ENCODE peak calls at places on chromosomes 4 and X, in eight cellular contexts. H, S, Y, L, Z, A, D and B are unnamed samples.

GRCh38 chr4:128793859-128794667 is 15.4 kb upstream of the JADE1 start:
- DNase-seq in H (peak; percentile 71), Y (peak; percentile 23), D (no peak), Z (no peak), S (no peak), L (no peak), A (no peak), B (peak; percentile 65)

GRCh38 chr4:102824398-102824797 is 3.0 kb downstream of the UBE2D3 start:
- DNase-seq in H (peak; percentile 11), L (no peak), Z (no peak), D (no peak), A (no peak), Y (no peak), S (no peak), B (no peak)

GRCh38 chr4:17884063-17884462 is 73.3 kb downstream of the NCAPG start:
- DNase-seq in Y (no peak), S (no peak), L (no peak), Z (no peak), A (no peak), D (no peak), H (peak; percentile 31), B (no peak)

GRCh38 chrX:155747520-155747919 is 133.6 kb upstream of the VAMP7 start:
- DNase-seq in L (no peak), Z (no peak), A (no peak), H (no peak), D (no peak), S (peak; percentile 44), Y (peak; percentile 45), B (peak; percentile 72)

GRCh38 chrX:105533951-105534350 is 288.4 kb upstream of the NRK start:
- DNase-seq in A (no peak), D (no peak), Y (peak; percentile 34), Z (no peak), S (no peak), L (no peak), H (peak; percentile 29), B (peak; percentile 33)

GRCh38 chr4:154084864-154085263 is 296.0 kb upstream of the SFRP2 start:
- DNase-seq in Y (peak; percentile 16), S (no peak), Z (no peak), D (no peak), L (no peak), A (no peak), H (no peak), B (peak; percentile 63)

GRCh38 chr4:16791460-16791859 is 107.0 kb downstream of the LDB2 start:
- DNase-seq in Z (no peak), A (no peak), D (no peak), H (no peak), S (no peak), Y (no peak), L (no peak), B (no peak)

GRCh38 chr4:150156543-150156942 is 78.3 kb downstream of the DCLK2 start:
- DNase-seq in A (no peak), H (no peak), Y (no peak), Z (no peak), S (no peak), L (no peak), D (no peak), B (no peak)

GRCh38 chr4:30956891-30957290 is 236.7 kb downstream of the PCDH7 start:
- DNase-seq in Y (no peak), D (no peak), L (no peak), H (no peak), S (no peak), Z (no peak), A (no peak), B (no peak)

GRCh38 chrX:79161655-79162054 is 17.2 kb downstream of the GPR174 start:
- DNase-seq in A (no peak), H (no peak), L (no peak), Z (no peak), D (no peak), S (no peak), Y (no peak), B (no peak)

GRCh38 chr4:158809611-158810486 is 41.0 kb downstream of the FNIP2 start:
- DNase-seq in L (no peak), D (peak; percentile 36), S (no peak), Y (peak; percentile 43), A (no peak), H (peak; percentile 58), Z (no peak), B (no peak)

GRCh38 chr4:20624783-20625364 is 75.4 kb upstream of the PACRGL start:
- DNase-seq in S (no peak), L (no peak), A (no peak), H (no peak), Z (no peak), Y (peak; percentile 83), D (no peak), B (peak; percentile 27)

GRCh38 chrX:16516473-16516872 is 133.5 kb upstream of the S100G start:
- DNase-seq in L (no peak), H (no peak), A (no peak), S (no peak), Y (no peak), Z (no peak), D (no peak), B (no peak)

GRCh38 chr4:40811886-40812857 is 62.4 kb downstream of the NSUN7 start:
- DNase-seq in L (no peak), Z (no peak), S (no peak), Y (peak; percentile 13), H (peak; percentile 32), D (no peak), A (no peak), B (peak; percentile 5)

DNA sequence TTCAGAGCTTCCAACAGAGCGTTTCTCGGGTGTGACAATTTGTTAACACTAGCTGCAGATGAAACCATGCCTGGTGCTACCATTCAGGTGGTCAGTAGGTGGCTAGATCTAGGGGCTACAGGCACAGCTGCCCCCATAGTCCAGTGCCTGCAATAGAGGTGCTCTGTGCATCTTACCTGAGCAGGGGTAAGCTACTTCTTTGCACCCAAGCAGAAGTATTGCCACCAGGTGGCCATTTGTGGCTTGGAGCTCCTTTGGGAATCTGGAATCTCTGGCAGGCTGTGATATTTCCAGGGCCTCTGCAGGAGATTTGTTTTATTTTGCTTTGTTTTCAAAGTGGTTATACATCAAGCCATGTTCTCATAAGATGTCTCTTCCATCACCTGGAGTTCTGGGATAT is 170.7 kb upstream of the PUDP start:
- DNase-seq in Z (no peak), L (no peak), D (no peak), S (no peak), H (no peak), A (no peak), Y (peak; percentile 2), B (peak; percentile 23)
- TF ChIP-seq CTCF in Z (peak; percentile 8), L (no peak), D (no peak), S (no peak), H (no peak), A (no peak), Y (peak; percentile 10), B (no peak)

GRCh38 chr4:37976991-37977470 is 16.8 kb downstream of the PTTG2 start:
- DNase-seq in S (peak; percentile 92), L (peak; percentile 91), A (peak; percentile 96), D (peak; percentile 84), H (peak; percentile 71), Y (peak; percentile 54), Z (no peak), B (peak; percentile 62)
- TF ChIP-seq CTCF in S (peak; percentile 8), L (no peak), A (no peak), D (no peak), H (no peak), Y (no peak), Z (no peak), B (no peak)

GRCh38 chr4:25936696-25937095 is 22.7 kb downstream of the SMIM20 start:
- DNase-seq in H (no peak), L (no peak), A (no peak), Y (no peak), Z (no peak), D (peak; percentile 34), S (no peak), B (no peak)

GRCh38 chr4:25937801-25938200 is 23.8 kb downstream of the SMIM20 start:
- DNase-seq in D (no peak), Z (no peak), H (peak; percentile 67), Y (no peak), S (no peak), A (no peak), L (no peak), B (no peak)

GRCh38 chr4:25938251-25939186 is 24.5 kb downstream of the SMIM20 start:
- DNase-seq in S (no peak), Y (peak; percentile 65), D (no peak), L (no peak), H (peak; percentile 87), A (no peak), Z (no peak), B (peak; percentile 35)

GRCh38 chr4:25941441-25941840 is 27.4 kb downstream of the SMIM20 start:
- DNase-seq in S (no peak), H (no peak), Z (no peak), D (no peak), A (no peak), Y (no peak), L (no peak), B (no peak)

GRCh38 chr4:25939330-25939729 is 25.3 kb downstream of the SMIM20 start:
- DNase-seq in A (no peak), H (no peak), Y (no peak), D (no peak), S (no peak), L (no peak), Z (no peak), B (no peak)
- TF ChIP-seq CTCF in A (no peak), H (no peak), Y (no peak), D (no peak), S (no peak), L (no peak), Z (no peak), B (no peak)

GRCh38 chr4:6905501-6905900 is 4.1 kb upstream of the TBC1D14 start:
- DNase-seq in D (no peak), Y (no peak), L (no peak), H (no peak), S (no peak), A (no peak), Z (no peak), B (no peak)

GRCh38 chr4:6909113-6909969 is at the start of gene TBC1D14:
- DNase-seq in Y (peak; percentile 90), S (peak; percentile 90), L (peak; percentile 95), D (peak; percentile 96), H (peak; percentile 85), Z (peak; percentile 82), A (peak; percentile 97), B (peak; percentile 87)

GRCh38 chr4:6908397-6909112 is 1.1 kb upstream of the TBC1D14 start:
- DNase-seq in S (no peak), Z (no peak), H (no peak), L (no peak), A (no peak), Y (no peak), D (no peak), B (no peak)

GRCh38 chr4:6906046-6906445 is 3.6 kb upstream of the TBC1D14 start:
- DNase-seq in A (no peak), L (no peak), S (peak; percentile 49), Y (peak; percentile 17), D (no peak), Z (no peak), H (no peak), B (no peak)

DNA sequence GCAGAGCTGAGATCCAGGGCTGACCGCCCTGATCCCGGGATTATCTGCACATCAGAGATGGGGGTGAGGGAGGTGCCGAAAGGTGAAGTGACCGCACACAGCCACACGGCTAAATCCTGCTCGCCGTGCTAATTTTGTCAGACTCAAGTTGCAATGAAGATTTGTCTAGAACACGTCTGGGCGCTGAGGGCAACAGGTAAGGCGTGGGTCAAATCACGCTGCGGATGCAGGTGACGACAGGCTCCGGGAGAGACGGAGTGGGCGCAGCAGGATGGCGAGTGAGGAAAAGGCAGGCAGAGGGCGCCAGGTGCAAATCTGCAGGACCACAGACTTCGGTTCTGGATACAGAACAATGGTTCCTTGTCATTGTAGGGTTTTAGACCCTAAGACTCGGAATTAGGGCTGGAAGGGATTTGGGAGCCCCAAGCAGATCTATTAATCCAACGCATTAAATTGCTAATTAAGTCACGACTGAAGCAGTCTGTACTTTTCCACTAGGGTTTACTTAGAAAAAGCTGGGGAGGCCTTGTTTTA is 1.9 kb upstream of the TBC1D14 start:
- DNase-seq in H (peak; percentile 43), S (no peak), D (no peak), Y (peak; percentile 66), Z (no peak), L (no peak), A (peak; percentile 86), B (no peak)
- TF ChIP-seq CTCF in H (no peak), S (peak; percentile 28), D (peak; percentile 68), Y (peak; percentile 63), Z (peak; percentile 47), L (peak; percentile 54), A (peak; percentile 34), B (peak; percentile 16)